ENCODE peak calls at places on chromosomes 3 and 15, in five cellular contexts. X is mammary epithelial cell, C is H9, Z is endodermal cell, A is upper lobe of left lung. T is an unnamed sample. For H3K27me3 and H3K4me1, the result is how much of the 10 kb centered on the place peaks cover.

GRCh38 chr3:50370594-50370993 is 11.3 kb upstream of the TMEM115 start:
- DNase-seq in X (no peak), C (no peak), Z (no peak), A (no peak), T (no peak)

GRCh38 chr3:36653095-36653494 is 111.3 kb downstream of the DCLK3 start:
- DNase-seq in X (peak), C (no peak), Z (no peak), A (no peak), T (no peak)

GRCh38 chr15:80160570-80161156 is 7.9 kb downstream of the FAH start:
- DNase-seq in X (peak), C (no peak), Z (no peak), A (no peak), T (peak)

GRCh38 chr3:195066441-195066841 is 204.5 kb downstream of the XXYLT1 start:
- DNase-seq in X (no peak), C (no peak), Z (no peak), A (no peak), T (no peak)

GRCh38 chr3:127951276-127951675 is 36.2 kb downstream of the KBTBD12 start:
- DNase-seq in X (peak), C (no peak), Z (no peak), A (no peak), T (no peak)

GRCh38 chr3:160296591-160296990 is 71.4 kb downstream of the C3orf80 start:
- DNase-seq in X (no peak), C (no peak), Z (no peak), A (no peak), T (no peak)

GRCh38 chr3:25962255-25962654 is 172.4 kb downstream of the OXSM start:
- DNase-seq in X (peak), C (peak), Z (peak), A (no peak), T (no peak)

GRCh38 chr3:10551821-10552630 is 46.6 kb upstream of the ATP2B2 start:
- DNase-seq in X (peak), C (peak), Z (peak), A (peak), T (no peak)

GRCh38 chr15:98729446-98730042 is 81.2 kb downstream of the IGF1R start:
- DNase-seq in X (no peak), C (no peak), Z (no peak), A (no peak), T (no peak)

GRCh38 chr3:105195260-105195659 is 171.4 kb upstream of the ALCAM start:
- DNase-seq in X (peak), C (no peak), Z (no peak), A (no peak), T (no peak)

GRCh38 chr15:74545061-74545460 is 4.0 kb downstream of the ARID3B start:
- DNase-seq in X (no peak), C (no peak), Z (no peak), A (no peak), T (no peak)

GRCh38 chr15:33132722-33133345 is 61.7 kb downstream of the FMN1 start:
- DNase-seq in X (peak), C (peak), Z (peak), A (no peak), T (no peak)

GRCh38 chr3:30492581-30493192 is 113.7 kb upstream of the TGFBR2 start:
- DNase-seq in X (peak), C (no peak), Z (no peak), A (no peak), T (no peak)

GRCh38 chr3:148759425-148759824 is 61.7 kb downstream of the AGTR1 start:
- DNase-seq in X (no peak), C (no peak), Z (no peak), A (no peak), T (no peak)

DNA sequence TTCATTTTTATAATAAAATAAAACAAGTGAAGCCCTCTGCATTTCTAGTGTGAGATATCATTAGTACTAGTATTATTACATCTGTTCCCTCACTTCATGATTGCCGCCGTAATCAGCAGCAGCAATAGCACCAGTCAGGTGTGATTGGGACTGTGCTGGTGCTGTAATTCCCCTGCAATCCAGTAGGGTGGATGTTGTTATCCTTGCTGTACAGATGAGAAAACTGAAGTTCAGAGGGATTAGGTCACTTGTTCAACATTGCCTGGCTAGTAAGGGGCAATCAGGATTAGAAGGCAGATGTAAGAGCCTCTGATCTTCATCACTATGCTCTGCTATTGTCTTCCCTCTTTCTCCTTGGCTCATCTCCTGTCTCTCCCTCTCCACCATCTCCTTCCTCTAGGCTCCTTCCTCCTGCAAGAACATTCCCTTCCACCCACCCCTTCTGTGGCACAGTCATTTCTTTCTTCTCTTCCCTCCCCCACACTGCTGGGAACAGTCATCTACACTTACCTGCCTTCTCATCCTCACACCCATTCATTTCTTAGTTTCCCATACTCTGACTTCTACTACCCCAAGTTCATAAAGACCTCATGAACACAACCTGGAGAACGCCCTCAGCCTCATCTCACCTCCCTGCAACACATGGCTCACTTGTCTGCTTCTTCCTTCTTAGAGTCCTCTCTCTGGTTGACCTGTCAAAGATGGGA is 29.7 kb downstream of the CRYGS start:
- DNase-seq in X (peak), C (peak), Z (peak), A (no peak), T (no peak)
- TF ChIP-seq CTCF in X (peak), C (peak), Z (peak), A (peak), T (peak)

GRCh38 chr3:124514681-124515080 is 215.6 kb upstream of the UMPS start:
- DNase-seq in X (no peak), C (no peak), Z (no peak), A (no peak), T (no peak)

GRCh38 chr3:124513610-124513997 is 216.6 kb upstream of the UMPS start:
- DNase-seq in X (no peak), C (peak), Z (peak), A (no peak), T (no peak)

GRCh38 chr3:124509884-124510283 is 220.4 kb upstream of the UMPS start:
- DNase-seq in X (no peak), C (no peak), Z (no peak), A (no peak), T (no peak)

GRCh38 chr3:124512881-124513609 is 217.2 kb upstream of the UMPS start:
- DNase-seq in X (no peak), C (peak), Z (peak), A (no peak), T (no peak)

GRCh38 chr3:124510290-124510689 is 220.0 kb upstream of the UMPS start:
- DNase-seq in X (peak), C (no peak), Z (no peak), A (no peak), T (no peak)
- H3K27me3 ChIP-seq in X (under half), C (under half), Z (under half), A (under half), T (under half)

GRCh38 chr3:114700637-114701234 is 406.9 kb downstream of the TIGIT start:
- DNase-seq in X (no peak), C (no peak), Z (no peak), A (no peak), T (no peak)

GRCh38 chr3:114694251-114694650 is 400.4 kb downstream of the TIGIT start:
- DNase-seq in X (no peak), C (no peak), Z (no peak), A (no peak), T (no peak)

GRCh38 chr3:114697441-114697840 is 403.6 kb downstream of the TIGIT start:
- DNase-seq in X (no peak), C (no peak), Z (no peak), A (no peak), T (no peak)

GRCh38 chr3:114698355-114699105 is 404.7 kb downstream of the TIGIT start:
- DNase-seq in X (no peak), C (no peak), Z (no peak), A (no peak), T (no peak)
- H3K4me1 ChIP-seq in X (under half), C (under half), Z (under half), A (under half), T (under half)

GRCh38 chr15:100686021-100686724 is 83.8 kb downstream of the ASB7 start:
- DNase-seq in X (no peak), C (peak), Z (no peak), A (no peak), T (no peak)
- TF ChIP-seq CTCF in X (no peak), C (no peak), Z (no peak), A (no peak), T (no peak)

GRCh38 chr15:29458361-29458760 is 188.7 kb upstream of the NSMCE3 start:
- DNase-seq in X (no peak), C (no peak), Z (no peak), A (no peak), T (no peak)
- H3K27me3 ChIP-seq in X (under half), C (under half), Z (under half), A (under half), T (under half)

DNA sequence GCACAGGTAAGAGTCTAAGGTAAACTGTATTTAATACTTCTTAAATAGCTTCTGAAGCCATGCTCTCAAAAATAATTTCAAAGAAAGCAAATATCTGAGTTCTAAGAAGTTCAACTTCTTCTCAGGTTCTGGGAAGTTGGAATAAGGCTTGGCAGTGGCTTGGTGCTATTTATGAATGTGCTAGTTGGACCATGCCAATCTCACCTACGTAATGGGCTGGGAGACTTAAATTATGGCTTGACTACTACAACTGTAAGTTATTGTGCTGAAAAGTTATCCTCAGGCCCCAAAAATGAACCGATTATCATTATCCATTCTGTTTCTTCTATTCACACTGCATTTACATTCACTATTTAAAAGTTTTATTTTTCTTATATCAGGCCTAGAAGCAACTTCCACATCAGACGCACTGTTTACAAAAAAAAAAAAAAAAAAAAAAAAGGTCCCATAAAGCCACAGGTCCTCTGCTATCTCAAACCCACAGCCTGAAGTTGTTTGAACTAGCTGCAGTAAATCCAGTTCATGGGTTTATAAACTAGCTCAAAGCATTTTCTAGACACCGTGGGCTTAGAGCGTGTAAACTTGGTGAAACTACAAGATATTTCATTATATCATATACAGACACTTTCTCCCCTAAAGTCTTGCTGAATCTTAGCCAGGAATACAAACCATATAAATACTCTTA is 3.4 kb downstream of the LRIG1 start:
- DNase-seq in X (no peak), C (no peak), Z (no peak), A (no peak), T (peak)
- H3K4me1 ChIP-seq in X (under half), C (under half), Z (under half), A (half or more), T (half or more)

GRCh38 chr15:91271565-91272153 is 171.6 kb downstream of the SV2B start:
- DNase-seq in X (peak), C (peak), Z (peak), A (no peak), T (peak)
- TF ChIP-seq CTCF in X (peak), C (peak), Z (peak), A (peak), T (peak)

GRCh38 chr15:96351801-96352593 is 21.5 kb downstream of the NR2F2 start:
- DNase-seq in X (no peak), C (peak), Z (peak), A (peak), T (no peak)

GRCh38 chr15:96353378-96353930 is 23.0 kb downstream of the NR2F2 start:
- DNase-seq in X (no peak), C (peak), Z (no peak), A (peak), T (no peak)

GRCh38 chr15:96350884-96351639 is 20.6 kb downstream of the NR2F2 start:
- DNase-seq in X (no peak), C (no peak), Z (no peak), A (no peak), T (no peak)

GRCh38 chr15:96353931-96354730 is 23.6 kb downstream of the NR2F2 start:
- DNase-seq in X (no peak), C (peak), Z (peak), A (peak), T (no peak)

DNA sequence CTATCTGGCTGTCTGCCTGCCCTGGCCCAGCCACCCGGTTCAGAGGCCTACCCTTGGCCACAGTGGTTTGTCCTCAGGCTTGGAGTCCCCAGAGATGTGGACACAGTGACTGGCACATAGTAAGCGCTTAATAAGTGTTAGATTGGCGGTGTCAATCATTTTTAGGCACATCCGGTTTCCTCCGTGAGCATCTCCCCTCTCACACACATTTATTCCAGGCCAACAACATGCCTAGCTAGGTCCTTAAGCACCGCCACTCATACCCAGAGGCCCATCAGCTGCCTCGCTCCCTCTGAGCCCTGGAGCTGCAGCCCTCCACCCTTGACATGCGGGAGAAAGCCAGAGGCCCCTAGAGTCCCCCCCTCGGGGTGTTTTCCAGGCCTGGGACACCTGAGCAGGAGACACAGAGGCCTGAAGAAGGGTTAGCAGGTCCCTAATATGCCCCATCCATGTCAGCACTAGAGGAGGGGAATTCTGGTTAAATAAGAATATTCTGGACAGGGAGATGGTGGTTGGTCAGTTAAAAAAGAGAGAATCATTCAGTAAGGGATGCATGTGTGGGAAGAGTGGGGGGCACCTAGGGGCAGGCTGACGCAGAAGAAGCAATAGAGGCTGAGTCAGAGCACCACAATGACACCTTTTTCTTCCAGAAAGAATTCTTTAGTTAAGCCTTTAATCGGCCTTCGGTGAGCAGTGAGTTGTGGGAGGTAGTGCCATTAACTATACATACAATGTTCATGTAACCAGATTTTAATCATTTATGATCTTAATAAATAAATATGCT is 22.3 kb downstream of the NR2F2 start:
- DNase-seq in X (no peak), C (no peak), Z (no peak), A (no peak), T (no peak)
- H3K27me3 ChIP-seq in X (under half), C (half or more), Z (half or more), A (under half), T (under half)

GRCh38 chr3:156678216-156678615 is 3.8 kb downstream of the TIPARP start:
- DNase-seq in X (no peak), C (no peak), Z (no peak), A (no peak), T (no peak)
- H3K4me1 ChIP-seq in X (half or more), C (under half), Z (under half), A (half or more), T (under half)